ENCODE peak calls at places on chromosomes 3 and 15, in eight cellular contexts. One of them, this sample, is unnamed.

GRCh38 chr3:86771741-86772512 is 219.0 kb downstream of the VGLL3 start:
- DNase-seq in HL-60: no peak
- DNase-seq in NCI-H345: no peak
- DNase-seq in NCI-H1092 treated with DMSO at 0.1 percent for 48 hours: no peak
- DNase-seq in fibroblast of lung: no peak
- DNase-seq in sigmoid colon: no peak
- DNase-seq in AG09319: no peak
- DNase-seq in NCI-H1417: no peak
- DNase-seq in this sample: no peak

GRCh38 chr15:85482896-85483295 is 102.5 kb downstream of the AKAP13 start:
- DNase-seq in HL-60: peak; percentile 55
- DNase-seq in AG09319: peak; percentile 54
- DNase-seq in NCI-H345: no peak
- DNase-seq in sigmoid colon: no peak
- DNase-seq in NCI-H1417: no peak
- DNase-seq in NCI-H1092 treated with DMSO at 0.1 percent for 48 hours: no peak
- DNase-seq in fibroblast of lung: peak; percentile 85
- DNase-seq in this sample: peak; percentile 92

GRCh38 chr15:35437157-35437556 is 108.8 kb downstream of the DPH6 start:
- DNase-seq in HL-60: no peak
- DNase-seq in NCI-H1417: no peak
- DNase-seq in AG09319: no peak
- DNase-seq in fibroblast of lung: peak; percentile 32
- DNase-seq in NCI-H345: no peak
- DNase-seq in sigmoid colon: no peak
- DNase-seq in NCI-H1092 treated with DMSO at 0.1 percent for 48 hours: no peak
- DNase-seq in this sample: peak; percentile 23

GRCh38 chr15:45150481-45150880 is 20.7 kb downstream of the DUOX1 start:
- DNase-seq in NCI-H1417: no peak
- DNase-seq in AG09319: no peak
- DNase-seq in HL-60: no peak
- DNase-seq in sigmoid colon: no peak
- DNase-seq in fibroblast of lung: no peak
- DNase-seq in NCI-H1092 treated with DMSO at 0.1 percent for 48 hours: no peak
- DNase-seq in NCI-H345: no peak
- DNase-seq in this sample: peak; percentile 4

GRCh38 chr3:53806182-53807116 is 39.8 kb downstream of the CHDH start:
- DNase-seq in AG09319: peak; percentile 25
- DNase-seq in sigmoid colon: peak; percentile 52
- DNase-seq in NCI-H1092 treated with DMSO at 0.1 percent for 48 hours: no peak
- DNase-seq in NCI-H345: no peak
- DNase-seq in NCI-H1417: no peak
- DNase-seq in fibroblast of lung: peak; percentile 28
- DNase-seq in HL-60: no peak
- DNase-seq in this sample: peak; percentile 82

GRCh38 chr15:67178569-67179210 is 75.8 kb downstream of the AAGAB start:
- DNase-seq in AG09319: peak; percentile 80
- DNase-seq in fibroblast of lung: peak; percentile 98
- DNase-seq in sigmoid colon: no peak
- DNase-seq in NCI-H345: no peak
- DNase-seq in NCI-H1417: no peak
- DNase-seq in HL-60: no peak
- DNase-seq in NCI-H1092 treated with DMSO at 0.1 percent for 48 hours: no peak
- DNase-seq in this sample: peak; percentile 99

GRCh38 chr3:110430146-110430545 is 641.5 kb upstream of the NECTIN3 start:
- DNase-seq in NCI-H1417: no peak
- DNase-seq in NCI-H345: no peak
- DNase-seq in HL-60: no peak
- DNase-seq in fibroblast of lung: no peak
- DNase-seq in AG09319: no peak
- DNase-seq in NCI-H1092 treated with DMSO at 0.1 percent for 48 hours: no peak
- DNase-seq in sigmoid colon: no peak
- DNase-seq in this sample: peak; percentile 44

GRCh38 chr15:40772014-40772413 is 2.2 kb downstream of the C15orf62 start:
- DNase-seq in HL-60: no peak
- DNase-seq in NCI-H1092 treated with DMSO at 0.1 percent for 48 hours: no peak
- DNase-seq in NCI-H1417: no peak
- DNase-seq in NCI-H345: no peak
- DNase-seq in AG09319: no peak
- DNase-seq in sigmoid colon: no peak
- DNase-seq in fibroblast of lung: no peak
- DNase-seq in this sample: no peak

GRCh38 chr3:81352867-81353266 is 408.6 kb downstream of the GBE1 start:
- DNase-seq in HL-60: peak; percentile 14
- DNase-seq in fibroblast of lung: peak; percentile 4
- DNase-seq in NCI-H345: no peak
- DNase-seq in AG09319: no peak
- DNase-seq in NCI-H1417: peak; percentile 1
- DNase-seq in sigmoid colon: no peak
- DNase-seq in NCI-H1092 treated with DMSO at 0.1 percent for 48 hours: peak; percentile 4
- DNase-seq in this sample: peak; percentile 8

GRCh38 chr3:45647148-45647619 is 42.0 kb upstream of the SACM1L start:
- DNase-seq in sigmoid colon: no peak
- DNase-seq in fibroblast of lung: peak; percentile 94
- DNase-seq in NCI-H1417: no peak
- DNase-seq in AG09319: no peak
- DNase-seq in NCI-H1092 treated with DMSO at 0.1 percent for 48 hours: no peak
- DNase-seq in NCI-H345: no peak
- DNase-seq in HL-60: peak; percentile 67
- DNase-seq in this sample: peak; percentile 94

GRCh38 chr3:168952551-168952950 is 711.0 kb downstream of the MECOM start:
- DNase-seq in HL-60: no peak
- DNase-seq in fibroblast of lung: peak; percentile 91
- DNase-seq in NCI-H345: no peak
- DNase-seq in sigmoid colon: no peak
- DNase-seq in AG09319: peak; percentile 71
- DNase-seq in NCI-H1417: no peak
- DNase-seq in NCI-H1092 treated with DMSO at 0.1 percent for 48 hours: peak; percentile 55
- DNase-seq in this sample: peak; percentile 47

GRCh38 chr3:156059950-156060501 is 60.4 kb upstream of the KCNAB1 start:
- DNase-seq in NCI-H345: no peak
- DNase-seq in NCI-H1417: no peak
- DNase-seq in AG09319: no peak
- DNase-seq in NCI-H1092 treated with DMSO at 0.1 percent for 48 hours: no peak
- DNase-seq in sigmoid colon: no peak
- DNase-seq in HL-60: no peak
- DNase-seq in fibroblast of lung: no peak
- DNase-seq in this sample: no peak

GRCh38 chr3:187227658-187228258 is 30.5 kb downstream of the RTP1 start:
- DNase-seq in NCI-H1092 treated with DMSO at 0.1 percent for 48 hours: no peak
- DNase-seq in fibroblast of lung: peak; percentile 50
- DNase-seq in NCI-H1417: no peak
- DNase-seq in AG09319: no peak
- DNase-seq in HL-60: no peak
- DNase-seq in sigmoid colon: no peak
- DNase-seq in NCI-H345: no peak
- DNase-seq in this sample: peak; percentile 86

GRCh38 chr3:42503251-42503924 is 945 bp downstream of the VIPR1 start:
- DNase-seq in sigmoid colon: peak; percentile 36
- DNase-seq in NCI-H1092 treated with DMSO at 0.1 percent for 48 hours: no peak
- DNase-seq in AG09319: no peak
- DNase-seq in HL-60: no peak
- DNase-seq in NCI-H345: no peak
- DNase-seq in NCI-H1417: no peak
- DNase-seq in fibroblast of lung: no peak
- DNase-seq in this sample: no peak